ENCODE peak calls at places on chromosomes 16 and 17, in four cellular contexts. C is neural crest cell, G is BJ, P is HCT116. Z is an unnamed sample.

GRCh38 chr17:41538565-41538991 is 10.5 kb upstream of the KRT19 start:
- DNase-seq in C (no peak), G (no peak), P (no peak), Z (peak; percentile 38)

GRCh38 chr17:79485399-79485985 is 125.4 kb downstream of the RBFOX3 start:
- DNase-seq in C (no peak), G (no peak), P (no peak), Z (no peak)

GRCh38 chr16:19907161-19907992 is 22.7 kb upstream of the GPRC5B start:
- DNase-seq in C (peak; percentile 84), G (no peak), P (peak; percentile 62), Z (peak; percentile 75)

GRCh38 chr16:19607610-19608280 is 52.2 kb downstream of the VPS35L start:
- DNase-seq in C (no peak), G (peak; percentile 80), P (no peak), Z (no peak)

GRCh38 chr16:3965306-3965705 is 84.8 kb upstream of the CREBBP start:
- DNase-seq in C (no peak), G (no peak), P (no peak), Z (no peak)

GRCh38 chr16:17836868-17837602 is 366.3 kb upstream of the XYLT1 start:
- DNase-seq in C (no peak), G (peak; percentile 92), P (peak; percentile 54), Z (peak; percentile 0)

GRCh38 chr17:3534881-3535252 is 22.7 kb downstream of the TRPV3 start:
- DNase-seq in C (no peak), G (no peak), P (peak; percentile 67), Z (no peak)

GRCh38 chr17:46782250-46782953 is 36.1 kb downstream of the WNT3 start:
- DNase-seq in C (no peak), G (no peak), P (no peak), Z (peak; percentile 74)

GRCh38 chr16:74477226-74477625 is 55.9 kb upstream of the CLEC18B start:
- DNase-seq in C (no peak), G (no peak), P (no peak), Z (peak; percentile 80)

GRCh38 chr17:44007346-44008204 is 3.2 kb downstream of the NAGS start:
- DNase-seq in C (no peak), G (no peak), P (no peak), Z (no peak)

GRCh38 chr17:72318131-72318530 is 197.3 kb downstream of the SOX9 start:
- DNase-seq in C (no peak), G (no peak), P (no peak), Z (no peak)

GRCh38 chr16:72952404-72953301 is 95.3 kb downstream of the ZFHX3 start:
- DNase-seq in C (no peak), G (peak; percentile 57), P (no peak), Z (no peak)

GRCh38 chr16:11240636-11241473 is 15.1 kb downstream of the SOCS1 start:
- DNase-seq in C (no peak), G (no peak), P (no peak), Z (no peak)

GRCh38 chr16:22971346-22971924 is 157.5 kb downstream of the HS3ST2 start:
- DNase-seq in C (no peak), G (no peak), P (no peak), Z (no peak)

GRCh38 chr17:42760652-42761581 is at the start of gene RAMP2:
- DNase-seq in C (peak; percentile 28), G (no peak), P (no peak), Z (peak; percentile 72)

GRCh38 chr17:36892112-36892838 is 45.0 kb upstream of the LHX1 start:
- DNase-seq in C (no peak), G (no peak), P (peak; percentile 15), Z (no peak)

GRCh38 chr16:2987854-2988253 is 7.6 kb upstream of the PKMYT1 start:
- DNase-seq in C (no peak), G (no peak), P (no peak), Z (no peak)

GRCh38 chr16:67833418-67834241 is 8.5 kb upstream of the THAP11 start:
- DNase-seq in C (peak; percentile 94), G (no peak), P (peak; percentile 69), Z (peak; percentile 94)

GRCh38 chr16:84948855-84949610 is 62.3 kb downstream of the ZDHHC7 start:
- DNase-seq in C (no peak), G (no peak), P (no peak), Z (no peak)

GRCh38 chr17:38421224-38421841 is 6.9 kb upstream of the ARHGAP23 start:
- DNase-seq in C (no peak), G (peak; percentile 65), P (no peak), Z (no peak)

GRCh38 chr16:49799172-49799571 is 56.7 kb downstream of the ZNF423 start:
- DNase-seq in C (no peak), G (no peak), P (no peak), Z (no peak)

GRCh38 chr16:397135-397661 is at the start of gene NME4:
- DNase-seq in C (peak; percentile 41), G (no peak), P (no peak), Z (no peak)

GRCh38 chr16:66948034-66948821 is 12.8 kb upstream of the CES3 start:
- DNase-seq in C (no peak), G (no peak), P (no peak), Z (no peak)

GRCh38 chr16:9122969-9123368 is 31.5 kb downstream of the HAPSTR1 start:
- DNase-seq in C (no peak), G (no peak), P (no peak), Z (no peak)

GRCh38 chr17:14755002-14755401 is 454.1 kb downstream of the HS3ST3B1 start:
- DNase-seq in C (no peak), G (peak; percentile 25), P (no peak), Z (no peak)

GRCh38 chr17:75619506-75620431 is 13.5 kb upstream of the SMIM5 start:
- DNase-seq in C (peak; percentile 70), G (no peak), P (no peak), Z (peak; percentile 78)

GRCh38 chr16:50688083-50688482 is 5.3 kb upstream of the NOD2 start:
- DNase-seq in C (no peak), G (no peak), P (no peak), Z (peak; percentile 20)

GRCh38 chr17:64572682-64573154 is 65.9 kb downstream of the CEP95 start:
- DNase-seq in C (no peak), G (peak; percentile 86), P (no peak), Z (no peak)

GRCh38 chr17:27817731-27818130 is 17.4 kb upstream of the NOS2 start:
- DNase-seq in C (no peak), G (no peak), P (no peak), Z (no peak)

GRCh38 chr17:80413771-80414507 is 1.0 kb upstream of the ENDOV start:
- DNase-seq in C (no peak), G (no peak), P (no peak), Z (no peak)

GRCh38 chr16:2152695-2153506 is 2.7 kb upstream of the TRAF7 start:
- DNase-seq in C (no peak), G (no peak), P (no peak), Z (no peak)

GRCh38 chr16:58628845-58629680 is 563 bp downstream of the CNOT1 start:
- DNase-seq in C (peak; percentile 4), G (no peak), P (no peak), Z (peak; percentile 70)

GRCh38 chr17:8673621-8674020 is 43.1 kb upstream of the MYH10 start:
- DNase-seq in C (no peak), G (no peak), P (no peak), Z (no peak)

GRCh38 chr17:68961204-68961893 is 6.2 kb upstream of the ABCA8 start:
- DNase-seq in C (no peak), G (no peak), P (no peak), Z (no peak)

GRCh38 chr16:67430504-67431076 is 331 bp upstream of the HSD11B2 start:
- DNase-seq in C (no peak), G (no peak), P (no peak), Z (peak; percentile 82)

GRCh38 chr17:3972931-3973330 is 8.7 kb upstream of the ATP2A3 start:
- DNase-seq in C (no peak), G (no peak), P (no peak), Z (no peak)

GRCh38 chr17:68035523-68036303 is at the start of gene KPNA2:
- DNase-seq in C (peak; percentile 91), G (peak; percentile 93), P (peak; percentile 99), Z (peak; percentile 98)

GRCh38 chr17:39995438-39995837 is 14.8 kb downstream of the PSMD3 start:
- DNase-seq in C (no peak), G (no peak), P (no peak), Z (no peak)

GRCh38 chr16:47581114-47581513 is 120.0 kb downstream of the PHKB start:
- DNase-seq in C (no peak), G (no peak), P (no peak), Z (no peak)
- TF ChIP-seq CTCF in C (peak; percentile 19), G (no peak), P (no peak), Z (peak; percentile 19)

GRCh38 chr17:81528384-81528650 is 140 bp downstream of the FSCN2 start:
- DNase-seq in C (no peak), G (no peak), P (no peak), Z (no peak)

GRCh38 chr17:81526662-81527571 is 1.3 kb upstream of the FSCN2 start:
- DNase-seq in C (no peak), G (no peak), P (no peak), Z (no peak)

GRCh38 chr17:81529437-81529803 is 1.2 kb downstream of the FSCN2 start:
- DNase-seq in C (no peak), G (no peak), P (no peak), Z (no peak)

GRCh38 chr17:81528651-81529436 is 667 bp downstream of the FSCN2 start:
- DNase-seq in C (no peak), G (no peak), P (no peak), Z (no peak)

DNA sequence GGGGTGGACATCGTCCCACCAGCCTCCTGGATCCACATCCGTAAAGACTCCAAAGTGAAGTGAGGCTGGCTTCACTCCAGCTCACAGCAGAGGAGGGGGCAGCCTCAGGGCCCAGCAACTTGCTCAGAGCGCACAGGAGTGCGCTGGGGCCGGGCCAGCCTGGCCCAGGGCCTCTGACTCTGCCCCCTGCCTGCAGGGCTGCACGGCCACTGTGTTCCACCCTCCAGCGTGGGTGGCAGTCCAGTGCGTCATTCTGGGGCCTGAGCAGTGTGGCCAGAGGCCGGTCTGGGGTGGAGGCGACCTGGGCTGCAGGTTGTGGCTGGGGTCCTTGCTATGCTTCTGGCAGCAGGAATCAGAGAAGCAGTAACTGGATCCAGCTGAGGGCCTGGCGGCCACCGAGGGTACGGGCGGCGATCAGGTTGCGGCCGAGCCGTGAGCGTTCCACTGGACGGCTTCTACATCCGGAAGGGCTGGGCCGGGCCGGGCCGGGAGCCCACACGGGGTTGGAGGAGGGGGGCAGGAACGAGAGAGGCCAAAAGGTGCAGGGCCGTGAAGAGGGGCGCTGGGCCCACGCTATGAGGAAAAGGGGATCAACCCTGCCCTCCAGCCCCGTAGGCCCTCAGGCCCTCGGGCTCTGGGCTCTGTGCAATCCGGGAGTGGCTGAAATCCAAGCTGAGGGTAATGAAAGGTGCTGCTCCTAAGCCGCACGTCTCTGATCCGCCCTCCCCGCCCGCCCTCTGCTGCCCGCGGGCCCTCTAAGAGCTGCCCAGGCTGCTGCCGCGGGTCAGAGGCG is at the start of gene FSCN2:
- DNase-seq in C (no peak), G (no peak), P (no peak), Z (no peak)
- TF ChIP-seq CTCF in C (no peak), G (peak; percentile 58), P (no peak), Z (no peak)

GRCh38 chr16:56789360-56789759 is 59.4 kb downstream of the NUP93 start:
- DNase-seq in C (no peak), G (no peak), P (peak; percentile 55), Z (peak; percentile 52)
- TF ChIP-seq CTCF in C (no peak), G (peak; percentile 58), P (peak; percentile 65), Z (peak; percentile 44)

DNA sequence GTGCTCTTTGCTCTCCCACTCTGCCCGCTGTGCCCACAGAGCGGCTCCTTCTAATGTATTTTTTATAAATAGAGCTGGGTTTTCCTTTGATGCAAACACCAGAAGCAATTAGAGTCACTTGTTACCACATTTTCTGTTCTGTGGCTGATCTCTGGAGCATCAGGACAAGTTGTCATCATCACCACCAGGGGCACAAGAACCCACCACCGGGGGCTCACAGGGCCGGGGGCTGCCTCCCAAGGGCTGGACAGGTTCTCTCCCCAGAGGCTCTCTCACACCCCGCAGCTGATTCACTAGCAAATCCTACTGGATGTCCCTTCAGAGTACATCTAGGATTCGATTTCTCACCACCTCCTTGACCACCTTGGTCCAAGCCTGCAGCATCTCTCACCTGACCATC is 18.5 kb downstream of the C16orf82 start:
- DNase-seq in C (no peak), G (no peak), P (no peak), Z (no peak)
- TF ChIP-seq CTCF in C (no peak), G (no peak), P (no peak), Z (no peak)

Z was measured in Caco-2.